ENCODE peak calls at places on chromosome 20, in seven cellular contexts. H, O, J, L, X, N and I are unnamed samples.

GRCh38 chr20:11059659-11060058 is 385.9 kb upstream of the JAG1 start:
- DNase-seq in H (no peak), X (no peak), N (no peak), J (no peak), O (no peak), L (no peak), I (no peak)

GRCh38 chr20:17856837-17857605 is 111.6 kb downstream of the SNX5 start:
- DNase-seq in J (no peak), N (no peak), X (no peak), H (no peak), O (no peak), L (no peak), I (no peak)

GRCh38 chr20:44698351-44698750 is 16.8 kb upstream of the CCN5 start:
- DNase-seq in L (no peak), O (no peak), J (no peak), H (no peak), N (no peak), X (no peak), I (no peak)

GRCh38 chr20:57445298-57445697 is 54.1 kb downstream of the RBM38 start:
- DNase-seq in L (no peak), O (no peak), J (no peak), H (peak; percentile 73), X (no peak), N (peak; percentile 54), I (peak; percentile 94)

GRCh38 chr20:45685896-45686295 is 15.9 kb upstream of the WFDC11 start:
- DNase-seq in H (no peak), L (no peak), X (no peak), O (no peak), N (no peak), J (no peak), I (no peak)

GRCh38 chr20:63530788-63531160 is 6.4 kb downstream of the PTK6 start:
- DNase-seq in H (no peak), X (peak; percentile 53), N (no peak), J (no peak), L (no peak), O (no peak), I (no peak)

GRCh38 chr20:32470940-32471339 is 112.8 kb downstream of the ASXL1 start:
- DNase-seq in H (peak; percentile 4), X (no peak), O (no peak), N (no peak), J (no peak), L (no peak), I (no peak)

GRCh38 chr20:3889489-3890409 is 562 bp downstream of the PANK2 start:
- DNase-seq in J (no peak), X (peak; percentile 40), H (peak; percentile 47), O (no peak), N (peak; percentile 23), L (peak; percentile 27), I (peak; percentile 32)

GRCh38 chr20:62289898-62290297 is 12.9 kb upstream of the ADRM1 start:
- DNase-seq in O (no peak), L (no peak), H (no peak), X (no peak), J (no peak), N (no peak), I (no peak)

GRCh38 chr20:19885981-19886665 is 128.1 kb downstream of the RIN2 start:
- DNase-seq in J (no peak), X (peak; percentile 61), O (peak; percentile 62), H (peak; percentile 58), L (no peak), N (peak; percentile 52), I (no peak)

GRCh38 chr20:16367948-16368560 is 205.2 kb downstream of the KIF16B start:
- DNase-seq in J (no peak), H (no peak), N (no peak), L (no peak), O (no peak), X (no peak), I (peak; percentile 44)

GRCh38 chr20:58900292-58900931 is 47.9 kb downstream of the GNAS start:
- DNase-seq in X (no peak), L (no peak), J (no peak), H (no peak), N (no peak), O (no peak), I (no peak)

GRCh38 chr20:38043512-38044300 is 10.2 kb downstream of the RPRD1B start:
- DNase-seq in J (peak; percentile 73), L (no peak), H (peak; percentile 17), O (no peak), N (peak; percentile 91), X (no peak), I (no peak)

GRCh38 chr20:62768815-62769287 is 27.4 kb upstream of the MRGBP start:
- DNase-seq in H (peak; percentile 12), O (no peak), L (no peak), X (peak; percentile 82), J (no peak), N (peak; percentile 78), I (no peak)

GRCh38 chr20:57498425-57499400 is 26.2 kb downstream of the CTCFL start:
- DNase-seq in J (no peak), X (no peak), N (no peak), O (no peak), L (no peak), H (no peak), I (no peak)

GRCh38 chr20:10857362-10858070 is 183.7 kb upstream of the JAG1 start:
- DNase-seq in J (no peak), H (no peak), O (no peak), N (peak; percentile 91), X (no peak), L (no peak), I (no peak)

DNA sequence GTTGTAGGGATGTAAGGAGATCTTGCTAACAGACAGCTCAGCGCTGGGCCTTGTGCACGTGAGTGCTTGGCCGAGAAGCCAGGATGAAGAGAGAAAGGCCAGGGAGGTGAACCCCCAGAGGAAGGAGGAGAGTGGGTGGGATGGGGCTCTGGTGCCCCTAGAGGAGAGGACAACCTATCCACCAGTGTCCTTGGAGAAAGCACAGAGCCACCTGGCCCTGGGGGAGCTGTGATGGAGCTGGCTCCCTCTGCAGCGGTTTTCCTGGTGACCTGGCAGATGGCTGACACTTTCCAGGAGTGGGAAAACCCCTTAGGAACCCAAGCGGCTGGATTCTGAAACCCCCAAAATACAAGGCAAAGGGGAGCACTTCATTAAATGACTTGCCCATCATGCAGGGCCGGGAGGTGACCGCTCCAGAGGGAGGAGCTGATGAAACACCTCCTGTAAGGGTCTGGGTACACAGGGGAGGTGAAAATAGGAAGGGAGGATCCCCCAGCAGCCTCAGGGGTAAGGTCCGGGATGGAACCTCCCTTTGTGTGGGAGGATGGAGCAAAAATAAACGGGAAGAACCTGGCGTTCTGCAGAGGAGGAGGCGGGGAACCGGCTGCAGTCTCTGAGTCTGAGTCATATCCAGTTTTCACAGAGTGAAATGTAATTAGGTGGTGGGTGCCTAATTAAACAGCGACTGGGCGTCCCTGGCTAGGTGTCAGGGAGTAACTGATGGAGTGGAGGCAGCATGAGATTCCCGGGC is 80.4 kb downstream of the SULF2 start:
- DNase-seq in X (no peak), N (peak; percentile 61), J (no peak), O (no peak), L (no peak), H (peak; percentile 25), I (no peak)
- H3K4me3 ChIP-seq in X (no peak overlapping the region), N (no peak overlapping the region), J (no peak overlapping the region), O (peak overlapping the region; percentile 20), L (no peak overlapping the region), H (no peak overlapping the region), I (no peak overlapping the region)

DNA sequence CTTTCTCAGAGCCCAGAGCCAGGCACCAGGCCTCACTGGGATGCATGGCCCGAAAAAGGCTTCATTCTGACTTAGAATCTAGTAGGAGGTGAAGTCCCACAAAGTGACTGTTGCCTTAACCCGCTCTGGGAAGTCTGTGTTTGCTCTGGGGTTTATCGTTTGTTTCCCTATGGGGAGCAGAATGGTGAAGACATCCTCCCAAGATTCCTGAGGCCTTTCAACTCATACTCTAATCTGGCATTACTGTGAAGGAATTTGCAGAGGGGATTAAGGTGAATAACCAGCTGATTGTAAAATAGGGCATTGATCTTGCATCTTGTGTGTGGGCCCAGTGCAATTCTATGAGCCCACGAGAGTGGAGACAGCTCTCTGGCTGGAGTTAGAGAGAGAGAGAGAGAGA is 67.8 kb downstream of the CDH26 start:
- DNase-seq in L (no peak), O (no peak), X (no peak), J (no peak), H (no peak), N (no peak), I (no peak)
- H3K27ac ChIP-seq in L (no peak overlapping the region), O (no peak overlapping the region), X (no peak overlapping the region), J (no peak overlapping the region), H (no peak overlapping the region), N (no peak overlapping the region), I (no peak overlapping the region)

GRCh38 chr20:36542019-36542488 is 735 bp downstream of the MYL9 start:
- DNase-seq in L (no peak), H (peak; percentile 37), N (peak; percentile 59), X (no peak), O (no peak), J (no peak), I (no peak)
- H3K4me1 ChIP-seq in L (no peaks in the 10 kb centered on the region), H (peaks cover 8% of the 10 kb centered on the region), N (peaks cover 25% of the 10 kb centered on the region), X (peaks cover 38% of the 10 kb centered on the region), O (no peaks in the 10 kb centered on the region), J (no peaks in the 10 kb centered on the region), I (peaks cover 14% of the 10 kb centered on the region)

GRCh38 chr20:50309280-50309763 is 118.7 kb downstream of the CEBPB start:
- DNase-seq in L (no peak), J (no peak), N (peak; percentile 57), O (no peak), H (no peak), X (no peak), I (no peak)

GRCh38 chr20:50306478-50307423 is 116.1 kb downstream of the CEBPB start:
- DNase-seq in L (no peak), J (no peak), O (no peak), H (no peak), X (no peak), N (no peak), I (no peak)

GRCh38 chr20:50309764-50310672 is 119.4 kb downstream of the CEBPB start:
- DNase-seq in O (no peak), L (no peak), H (no peak), J (no peak), X (no peak), N (no peak), I (no peak)

GRCh38 chr20:50308166-50308512 is 117.5 kb downstream of the CEBPB start:
- DNase-seq in H (no peak), O (no peak), N (no peak), J (no peak), X (no peak), L (no peak), I (no peak)

GRCh38 chr20:50308513-50309279 is 118.1 kb downstream of the CEBPB start:
- DNase-seq in H (peak; percentile 93), L (no peak), O (peak; percentile 77), N (peak; percentile 99), J (peak; percentile 60), X (peak; percentile 80), I (peak; percentile 87)
- H3K4me3 ChIP-seq in H (peak overlapping the region; percentile 2), L (no peak overlapping the region), O (peak overlapping the region; percentile 41), N (peak overlapping the region; percentile 19), J (no peak overlapping the region), X (no peak overlapping the region), I (no peak overlapping the region)

DNA sequence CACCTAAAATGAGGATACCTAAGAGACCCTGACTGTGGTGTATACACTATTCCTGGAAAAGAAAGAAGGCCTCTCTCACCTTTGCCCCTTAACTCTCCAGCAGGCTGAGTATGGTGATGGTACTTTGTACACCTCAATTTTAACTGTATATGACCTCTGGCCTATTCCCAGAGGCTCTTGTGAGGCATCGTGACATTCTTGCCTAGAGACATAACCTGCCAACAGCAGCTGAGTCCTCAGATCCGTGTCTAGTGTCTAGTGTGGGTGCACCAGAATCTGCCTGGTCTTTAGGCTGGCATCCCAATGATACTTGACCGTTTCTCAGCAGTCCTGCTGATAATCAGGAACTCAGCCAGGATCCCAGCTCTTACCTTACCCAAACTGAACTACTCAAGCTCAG is 20.0 kb downstream of the TP53INP2 start:
- DNase-seq in L (no peak), J (no peak), N (no peak), X (no peak), O (no peak), H (no peak), I (no peak)
- H3K27ac ChIP-seq in L (no peak overlapping the region), J (no peak overlapping the region), N (no peak overlapping the region), X (no peak overlapping the region), O (no peak overlapping the region), H (no peak overlapping the region), I (no peak overlapping the region)